ENCODE peak calls at places on chromosomes 3 and 15, in eight cellular contexts. S is mucosa of gallbladder; M is endothelial cell; H is psoas muscle; O is stimulated activated naive CD8-positive, alpha-beta T cell treated with anti-CD3 and anti-CD28 coated beads, Interleukin-15, amount 100 ng/mL, for 72 hours; R is pancreas; Q is natural killer cell; G is RWPE1. K is an unnamed sample.

GRCh38 chr15:65032823-65033537 is 3.5 kb upstream of the MTFMT start:
- DNase-seq in S (peak), M (peak), H (peak), O (peak), R (no peak), Q (peak), G (no peak), K (peak)

GRCh38 chr3:194761384-194761783 is 75.7 kb downstream of the FAM43A start:
- DNase-seq in S (no peak), M (no peak), H (no peak), O (no peak), R (no peak), Q (no peak), G (no peak), K (no peak)

GRCh38 chr3:113712129-113712528 is 15.7 kb upstream of the USF3 start:
- DNase-seq in S (no peak), M (no peak), H (no peak), O (no peak), R (no peak), Q (no peak), G (peak), K (no peak)

GRCh38 chr15:30990451-30991300 is 752 bp downstream of the MTMR10 start:
- DNase-seq in S (no peak), M (no peak), H (no peak), O (no peak), R (no peak), Q (no peak), G (peak), K (no peak)

GRCh38 chr15:41490355-41490754 is 3.3 kb upstream of the ITPKA start:
- DNase-seq in S (no peak), M (no peak), H (no peak), O (no peak), R (no peak), Q (no peak), G (peak), K (no peak)

GRCh38 chr3:46359748-46360509 is 6.0 kb downstream of the CCR2 start:
- DNase-seq in S (no peak), M (no peak), H (no peak), O (no peak), R (no peak), Q (no peak), G (no peak), K (no peak)

GRCh38 chr15:69838338-69838737 is 259.4 kb downstream of the TLE3 start:
- DNase-seq in S (no peak), M (no peak), H (no peak), O (no peak), R (no peak), Q (no peak), G (no peak), K (no peak)

GRCh38 chr3:178083906-178084823 is 452.1 kb upstream of the KCNMB2 start:
- DNase-seq in S (no peak), M (peak), H (no peak), O (no peak), R (no peak), Q (no peak), G (peak), K (no peak)

GRCh38 chr3:196947136-196947859 is 5.0 kb upstream of the NCBP2 start:
- DNase-seq in S (no peak), M (no peak), H (no peak), O (no peak), R (no peak), Q (no peak), G (no peak), K (no peak)

GRCh38 chr3:28495301-28495700 is 146.7 kb upstream of the AZI2 start:
- DNase-seq in S (no peak), M (no peak), H (no peak), O (no peak), R (no peak), Q (no peak), G (no peak), K (no peak)

GRCh38 chr3:173066044-173066679 is 74.9 kb downstream of the SPATA16 start:
- DNase-seq in S (peak), M (no peak), H (no peak), O (no peak), R (no peak), Q (no peak), G (no peak), K (no peak)

GRCh38 chr3:53077476-53078220 is 31.8 kb upstream of the SFMBT1 start:
- DNase-seq in S (no peak), M (no peak), H (no peak), O (no peak), R (peak), Q (no peak), G (no peak), K (no peak)

GRCh38 chr3:122890077-122890484 is 95.2 kb downstream of the SLC49A4 start:
- DNase-seq in S (peak), M (no peak), H (peak), O (peak), R (no peak), Q (no peak), G (peak), K (no peak)